ENCODE peak calls at places on chromosomes 12 and 14, in nine cellular contexts. One of them, this sample, is unnamed.

GRCh38 chr12:77973579-77973978 is 142.9 kb downstream of the NAV3 start:
- DNase-seq in IMR-90: no peak
- DNase-seq in coronary artery: no peak
- DNase-seq in GM06990: no peak
- DNase-seq in brain microvascular endothelial cell: no peak
- DNase-seq in cardiac fibroblast: no peak
- DNase-seq in epithelial cell of esophagus: no peak
- DNase-seq in sigmoid colon: no peak
- DNase-seq in cardiac muscle cell: no peak
- DNase-seq in this sample: peak

GRCh38 chr14:100692859-100693558 is 33.7 kb upstream of the DLK1 start:
- DNase-seq in cardiac muscle cell: no peak
- DNase-seq in brain microvascular endothelial cell: peak
- DNase-seq in IMR-90: peak
- DNase-seq in coronary artery: no peak
- DNase-seq in sigmoid colon: no peak
- DNase-seq in GM06990: no peak
- DNase-seq in epithelial cell of esophagus: peak
- DNase-seq in cardiac fibroblast: peak
- DNase-seq in this sample: peak

GRCh38 chr12:6500466-6500865 is 6.6 kb downstream of the NCAPD2 start:
- DNase-seq in coronary artery: no peak
- DNase-seq in brain microvascular endothelial cell: no peak
- DNase-seq in IMR-90: no peak
- DNase-seq in cardiac fibroblast: no peak
- DNase-seq in cardiac muscle cell: no peak
- DNase-seq in sigmoid colon: no peak
- DNase-seq in GM06990: no peak
- DNase-seq in epithelial cell of esophagus: no peak
- DNase-seq in this sample: no peak

GRCh38 chr14:103460415-103460814 is 62.2 kb downstream of the CKB start:
- DNase-seq in brain microvascular endothelial cell: no peak
- DNase-seq in cardiac muscle cell: no peak
- DNase-seq in coronary artery: no peak
- DNase-seq in epithelial cell of esophagus: no peak
- DNase-seq in IMR-90: no peak
- DNase-seq in GM06990: no peak
- DNase-seq in cardiac fibroblast: no peak
- DNase-seq in sigmoid colon: no peak
- DNase-seq in this sample: no peak

GRCh38 chr14:102900631-102901571 is 21.6 kb upstream of the AMN start:
- DNase-seq in IMR-90: no peak
- DNase-seq in brain microvascular endothelial cell: no peak
- DNase-seq in cardiac fibroblast: no peak
- DNase-seq in epithelial cell of esophagus: no peak
- DNase-seq in cardiac muscle cell: peak
- DNase-seq in GM06990: peak
- DNase-seq in sigmoid colon: no peak
- DNase-seq in coronary artery: no peak
- DNase-seq in this sample: no peak

GRCh38 chr12:15522574-15523187 is 200.4 kb downstream of the PTPRO start:
- DNase-seq in coronary artery: no peak
- DNase-seq in IMR-90: peak
- DNase-seq in epithelial cell of esophagus: peak
- DNase-seq in cardiac muscle cell: peak
- DNase-seq in brain microvascular endothelial cell: peak
- DNase-seq in cardiac fibroblast: peak
- DNase-seq in GM06990: no peak
- DNase-seq in sigmoid colon: no peak
- DNase-seq in this sample: peak

GRCh38 chr14:100341301-100342031 is 18.3 kb downstream of the SLC25A47 start:
- DNase-seq in brain microvascular endothelial cell: peak
- DNase-seq in sigmoid colon: no peak
- DNase-seq in coronary artery: peak
- DNase-seq in cardiac fibroblast: peak
- DNase-seq in GM06990: no peak
- DNase-seq in IMR-90: peak
- DNase-seq in epithelial cell of esophagus: peak
- DNase-seq in cardiac muscle cell: no peak
- DNase-seq in this sample: peak

GRCh38 chr12:7042847-7043246 is 17.7 kb upstream of the C1S start:
- DNase-seq in epithelial cell of esophagus: peak
- DNase-seq in coronary artery: no peak
- DNase-seq in cardiac muscle cell: peak
- DNase-seq in sigmoid colon: no peak
- DNase-seq in IMR-90: peak
- DNase-seq in GM06990: no peak
- DNase-seq in brain microvascular endothelial cell: peak
- DNase-seq in cardiac fibroblast: peak
- DNase-seq in this sample: peak

GRCh38 chr14:29321646-29322045 is 555.1 kb downstream of the FOXG1 start:
- DNase-seq in cardiac muscle cell: no peak
- DNase-seq in GM06990: no peak
- DNase-seq in coronary artery: no peak
- DNase-seq in cardiac fibroblast: peak
- DNase-seq in brain microvascular endothelial cell: peak
- DNase-seq in sigmoid colon: no peak
- DNase-seq in epithelial cell of esophagus: peak
- DNase-seq in IMR-90: peak
- DNase-seq in this sample: peak

GRCh38 chr12:103868215-103868614 is 27.2 kb upstream of the NT5DC3 start:
- DNase-seq in sigmoid colon: no peak
- DNase-seq in coronary artery: no peak
- DNase-seq in cardiac fibroblast: no peak
- DNase-seq in brain microvascular endothelial cell: no peak
- DNase-seq in GM06990: no peak
- DNase-seq in cardiac muscle cell: no peak
- DNase-seq in epithelial cell of esophagus: no peak
- DNase-seq in IMR-90: no peak
- DNase-seq in this sample: no peak

GRCh38 chr12:52256165-52256935 is 18.1 kb upstream of the KRT86 start:
- DNase-seq in cardiac fibroblast: no peak
- DNase-seq in GM06990: no peak
- DNase-seq in coronary artery: no peak
- DNase-seq in IMR-90: no peak
- DNase-seq in cardiac muscle cell: no peak
- DNase-seq in epithelial cell of esophagus: no peak
- DNase-seq in brain microvascular endothelial cell: no peak
- DNase-seq in sigmoid colon: peak
- DNase-seq in this sample: no peak

GRCh38 chr14:58638231-58639205 is 756 bp downstream of the DACT1 start:
- DNase-seq in coronary artery: no peak
- DNase-seq in cardiac muscle cell: peak
- DNase-seq in cardiac fibroblast: peak
- DNase-seq in brain microvascular endothelial cell: no peak
- DNase-seq in IMR-90: peak
- DNase-seq in sigmoid colon: peak
- DNase-seq in epithelial cell of esophagus: peak
- DNase-seq in GM06990: peak
- DNase-seq in this sample: peak

GRCh38 chr14:94110552-94111181 is at the start of gene IFI27:
- DNase-seq in cardiac muscle cell: no peak
- DNase-seq in epithelial cell of esophagus: peak
- DNase-seq in sigmoid colon: peak
- DNase-seq in IMR-90: peak
- DNase-seq in coronary artery: peak
- DNase-seq in GM06990: no peak
- DNase-seq in brain microvascular endothelial cell: no peak
- DNase-seq in cardiac fibroblast: peak
- DNase-seq in this sample: peak
- H3K4me3 ChIP-seq in cardiac muscle cell: no peak
- H3K4me3 ChIP-seq in epithelial cell of esophagus: no peak
- H3K4me3 ChIP-seq in sigmoid colon: peak
- H3K4me3 ChIP-seq in IMR-90: no peak
- H3K4me3 ChIP-seq in coronary artery: peak
- H3K4me3 ChIP-seq in GM06990: no peak
- H3K4me3 ChIP-seq in brain microvascular endothelial cell: no peak
- H3K4me3 ChIP-seq in cardiac fibroblast: no peak
- H3K4me3 ChIP-seq in this sample: peak

GRCh38 chr14:24395609-24396580 is 2.9 kb upstream of the NYNRIN start:
- DNase-seq in brain microvascular endothelial cell: no peak
- DNase-seq in epithelial cell of esophagus: peak
- DNase-seq in coronary artery: no peak
- DNase-seq in cardiac fibroblast: peak
- DNase-seq in sigmoid colon: peak
- DNase-seq in IMR-90: no peak
- DNase-seq in GM06990: no peak
- DNase-seq in cardiac muscle cell: no peak
- DNase-seq in this sample: peak

GRCh38 chr14:24389266-24389855 is 9.4 kb upstream of the NYNRIN start:
- DNase-seq in epithelial cell of esophagus: peak
- DNase-seq in IMR-90: peak
- DNase-seq in sigmoid colon: no peak
- DNase-seq in cardiac muscle cell: no peak
- DNase-seq in GM06990: no peak
- DNase-seq in coronary artery: no peak
- DNase-seq in brain microvascular endothelial cell: peak
- DNase-seq in cardiac fibroblast: peak
- DNase-seq in this sample: peak

GRCh38 chr14:24390696-24391468 is 7.9 kb upstream of the NYNRIN start:
- DNase-seq in cardiac fibroblast: peak
- DNase-seq in cardiac muscle cell: no peak
- DNase-seq in sigmoid colon: no peak
- DNase-seq in brain microvascular endothelial cell: no peak
- DNase-seq in IMR-90: no peak
- DNase-seq in GM06990: no peak
- DNase-seq in epithelial cell of esophagus: peak
- DNase-seq in coronary artery: no peak
- DNase-seq in this sample: no peak

GRCh38 chr14:24394275-24394674 is 4.5 kb upstream of the NYNRIN start:
- DNase-seq in sigmoid colon: no peak
- DNase-seq in cardiac fibroblast: no peak
- DNase-seq in cardiac muscle cell: no peak
- DNase-seq in epithelial cell of esophagus: peak
- DNase-seq in brain microvascular endothelial cell: no peak
- DNase-seq in coronary artery: no peak
- DNase-seq in GM06990: no peak
- DNase-seq in IMR-90: no peak
- DNase-seq in this sample: no peak

DNA sequence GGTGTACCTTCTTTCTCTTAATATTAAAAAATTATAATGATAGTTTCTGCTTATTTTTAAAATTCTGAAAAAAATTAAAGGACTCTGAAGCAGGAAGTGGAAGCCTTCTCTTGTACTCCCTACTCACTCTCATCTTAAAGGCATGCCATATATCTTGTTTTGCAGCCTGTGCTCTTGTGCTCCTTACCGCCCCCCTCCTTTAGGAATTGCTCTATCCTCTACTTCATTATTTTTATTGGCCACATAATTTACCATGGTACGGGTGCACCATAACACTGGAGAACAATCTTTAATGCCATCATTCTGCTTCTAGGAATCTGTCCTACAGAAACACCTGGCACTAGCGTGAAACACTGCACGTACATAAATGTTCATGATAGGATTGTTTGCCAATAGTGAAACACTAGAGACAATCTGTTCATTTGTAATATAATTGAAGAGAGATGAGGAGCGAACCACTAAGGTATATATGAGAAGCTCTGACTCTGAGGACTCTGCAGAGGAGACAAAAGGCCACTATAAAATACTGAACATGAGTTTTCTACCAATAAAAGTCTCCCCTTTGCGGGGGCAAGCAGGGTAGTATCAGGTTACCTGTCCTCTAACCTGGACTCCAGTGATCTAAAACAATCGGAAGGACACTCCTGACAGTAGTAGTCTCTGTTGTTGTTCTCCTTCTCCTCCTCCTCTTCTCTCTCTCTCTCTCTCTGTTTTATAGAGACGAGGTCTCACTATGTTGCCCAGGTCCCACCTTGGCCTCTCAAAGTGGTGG is 6.3 kb upstream of the NYNRIN start:
- DNase-seq in IMR-90: peak
- DNase-seq in brain microvascular endothelial cell: peak
- DNase-seq in coronary artery: no peak
- DNase-seq in cardiac fibroblast: peak
- DNase-seq in cardiac muscle cell: no peak
- DNase-seq in GM06990: no peak
- DNase-seq in epithelial cell of esophagus: peak
- DNase-seq in sigmoid colon: no peak
- DNase-seq in this sample: peak
- TF ChIP-seq CTCF in IMR-90: peak
- TF ChIP-seq CTCF in brain microvascular endothelial cell: peak
- TF ChIP-seq CTCF in coronary artery: no peak
- TF ChIP-seq CTCF in cardiac fibroblast: peak
- TF ChIP-seq CTCF in cardiac muscle cell: peak
- TF ChIP-seq CTCF in GM06990: no peak
- TF ChIP-seq CTCF in epithelial cell of esophagus: peak
- TF ChIP-seq CTCF in sigmoid colon: no peak
- TF ChIP-seq CTCF in this sample: no peak

GRCh38 chr12:57725851-57726150 is 12.7 kb downstream of the AGAP2 start:
- DNase-seq in sigmoid colon: no peak
- DNase-seq in cardiac muscle cell: no peak
- DNase-seq in coronary artery: no peak
- DNase-seq in epithelial cell of esophagus: no peak
- DNase-seq in GM06990: no peak
- DNase-seq in brain microvascular endothelial cell: no peak
- DNase-seq in cardiac fibroblast: no peak
- DNase-seq in IMR-90: no peak
- DNase-seq in this sample: no peak
- H3K4me3 ChIP-seq in sigmoid colon: peak
- H3K4me3 ChIP-seq in cardiac muscle cell: peak
- H3K4me3 ChIP-seq in coronary artery: peak
- H3K4me3 ChIP-seq in epithelial cell of esophagus: peak
- H3K4me3 ChIP-seq in GM06990: no peak
- H3K4me3 ChIP-seq in brain microvascular endothelial cell: peak
- H3K4me3 ChIP-seq in cardiac fibroblast: peak
- H3K4me3 ChIP-seq in IMR-90: peak
- H3K4me3 ChIP-seq in this sample: peak

GRCh38 chr12:13945236-13945635 is 36.2 kb downstream of the GRIN2B start:
- DNase-seq in GM06990: no peak
- DNase-seq in IMR-90: no peak
- DNase-seq in cardiac fibroblast: no peak
- DNase-seq in epithelial cell of esophagus: no peak
- DNase-seq in coronary artery: no peak
- DNase-seq in brain microvascular endothelial cell: no peak
- DNase-seq in cardiac muscle cell: no peak
- DNase-seq in sigmoid colon: no peak
- DNase-seq in this sample: no peak

GRCh38 chr12:13941258-13942249 is 39.8 kb downstream of the GRIN2B start:
- DNase-seq in brain microvascular endothelial cell: peak
- DNase-seq in epithelial cell of esophagus: peak
- DNase-seq in IMR-90: peak
- DNase-seq in cardiac fibroblast: peak
- DNase-seq in GM06990: no peak
- DNase-seq in coronary artery: no peak
- DNase-seq in cardiac muscle cell: peak
- DNase-seq in sigmoid colon: no peak
- DNase-seq in this sample: peak

GRCh38 chr12:13940466-13940865 is 40.9 kb downstream of the GRIN2B start:
- DNase-seq in IMR-90: no peak
- DNase-seq in epithelial cell of esophagus: no peak
- DNase-seq in cardiac fibroblast: no peak
- DNase-seq in cardiac muscle cell: no peak
- DNase-seq in sigmoid colon: no peak
- DNase-seq in coronary artery: no peak
- DNase-seq in brain microvascular endothelial cell: no peak
- DNase-seq in GM06990: no peak
- DNase-seq in this sample: no peak

GRCh38 chr12:13945641-13946040 is 35.8 kb downstream of the GRIN2B start:
- DNase-seq in coronary artery: no peak
- DNase-seq in GM06990: no peak
- DNase-seq in cardiac muscle cell: no peak
- DNase-seq in cardiac fibroblast: no peak
- DNase-seq in IMR-90: no peak
- DNase-seq in brain microvascular endothelial cell: no peak
- DNase-seq in epithelial cell of esophagus: no peak
- DNase-seq in sigmoid colon: no peak
- DNase-seq in this sample: no peak

GRCh38 chr12:13942826-13943225 is 38.6 kb downstream of the GRIN2B start:
- DNase-seq in brain microvascular endothelial cell: no peak
- DNase-seq in epithelial cell of esophagus: no peak
- DNase-seq in sigmoid colon: no peak
- DNase-seq in GM06990: no peak
- DNase-seq in cardiac muscle cell: no peak
- DNase-seq in cardiac fibroblast: no peak
- DNase-seq in IMR-90: no peak
- DNase-seq in coronary artery: no peak
- DNase-seq in this sample: no peak
- TF ChIP-seq CTCF in brain microvascular endothelial cell: no peak
- TF ChIP-seq CTCF in epithelial cell of esophagus: no peak
- TF ChIP-seq CTCF in sigmoid colon: no peak
- TF ChIP-seq CTCF in GM06990: no peak
- TF ChIP-seq CTCF in cardiac muscle cell: no peak
- TF ChIP-seq CTCF in cardiac fibroblast: no peak
- TF ChIP-seq CTCF in IMR-90: no peak
- TF ChIP-seq CTCF in coronary artery: no peak
- TF ChIP-seq CTCF in this sample: no peak

This sample was measured in fibroblast of villous mesenchyme.